ENCODE peak calls at places on chromosomes 3 and 15, in ten cellular contexts. One of them, this sample, is unnamed.

GRCh38 chr3:112979244-112979832 is 4.4 kb upstream of the CD200R1 start:
- DNase-seq in ACHN: peak
- DNase-seq in naive B cell: peak
- DNase-seq in NCI-H460: peak
- DNase-seq in mesothelial cell of epicardium: no peak
- DNase-seq in Peyer's patch: no peak
- DNase-seq in SHP77: peak
- DNase-seq in AG09309: peak
- DNase-seq in left lung: no peak
- DNase-seq in renal cortical epithelial cell: peak
- DNase-seq in this sample: peak

GRCh38 chr15:43749690-43750345 is 3.6 kb downstream of the PDIA3 start:
- DNase-seq in ACHN: no peak
- DNase-seq in naive B cell: peak
- DNase-seq in NCI-H460: no peak
- DNase-seq in mesothelial cell of epicardium: no peak
- DNase-seq in Peyer's patch: peak
- DNase-seq in SHP77: no peak
- DNase-seq in AG09309: no peak
- DNase-seq in left lung: no peak
- DNase-seq in renal cortical epithelial cell: no peak
- DNase-seq in this sample: no peak

GRCh38 chr3:168803536-168803935 is 707.8 kb upstream of the GOLIM4 start:
- DNase-seq in ACHN: no peak
- DNase-seq in naive B cell: no peak
- DNase-seq in NCI-H460: no peak
- DNase-seq in mesothelial cell of epicardium: no peak
- DNase-seq in Peyer's patch: no peak
- DNase-seq in SHP77: no peak
- DNase-seq in AG09309: no peak
- DNase-seq in left lung: no peak
- DNase-seq in renal cortical epithelial cell: no peak
- DNase-seq in this sample: no peak

GRCh38 chr3:75341324-75342067 is 322.6 kb upstream of the FRG2C start:
- DNase-seq in ACHN: no peak
- DNase-seq in naive B cell: no peak
- DNase-seq in NCI-H460: no peak
- DNase-seq in mesothelial cell of epicardium: no peak
- DNase-seq in Peyer's patch: no peak
- DNase-seq in SHP77: no peak
- DNase-seq in AG09309: no peak
- DNase-seq in left lung: no peak
- DNase-seq in renal cortical epithelial cell: no peak
- DNase-seq in this sample: no peak

GRCh38 chr3:73521936-73522335 is 102.8 kb downstream of the PDZRN3 start:
- DNase-seq in ACHN: no peak
- DNase-seq in naive B cell: no peak
- DNase-seq in NCI-H460: no peak
- DNase-seq in mesothelial cell of epicardium: no peak
- DNase-seq in Peyer's patch: peak
- DNase-seq in SHP77: no peak
- DNase-seq in AG09309: no peak
- DNase-seq in left lung: no peak
- DNase-seq in renal cortical epithelial cell: no peak
- DNase-seq in this sample: no peak

GRCh38 chr3:126019683-126020082 is 50.7 kb downstream of the ROPN1B start:
- DNase-seq in ACHN: no peak
- DNase-seq in naive B cell: no peak
- DNase-seq in NCI-H460: no peak
- DNase-seq in mesothelial cell of epicardium: no peak
- DNase-seq in Peyer's patch: no peak
- DNase-seq in SHP77: no peak
- DNase-seq in AG09309: no peak
- DNase-seq in left lung: no peak
- DNase-seq in renal cortical epithelial cell: no peak
- DNase-seq in this sample: no peak

GRCh38 chr3:42179110-42179725 is 86.8 kb downstream of the CCK start:
- DNase-seq in ACHN: peak
- DNase-seq in naive B cell: no peak
- DNase-seq in NCI-H460: peak
- DNase-seq in mesothelial cell of epicardium: peak
- DNase-seq in Peyer's patch: peak
- DNase-seq in SHP77: no peak
- DNase-seq in AG09309: peak
- DNase-seq in left lung: no peak
- DNase-seq in renal cortical epithelial cell: peak
- DNase-seq in this sample: peak

GRCh38 chr3:144105542-144105941 is 133.9 kb downstream of the DIPK2A start:
- DNase-seq in ACHN: peak
- DNase-seq in naive B cell: no peak
- DNase-seq in NCI-H460: no peak
- DNase-seq in mesothelial cell of epicardium: no peak
- DNase-seq in Peyer's patch: no peak
- DNase-seq in SHP77: no peak
- DNase-seq in AG09309: no peak
- DNase-seq in left lung: no peak
- DNase-seq in renal cortical epithelial cell: peak
- DNase-seq in this sample: no peak

GRCh38 chr15:92124669-92125068 is 269.0 kb upstream of the ST8SIA2 start:
- DNase-seq in ACHN: no peak
- DNase-seq in naive B cell: no peak
- DNase-seq in NCI-H460: no peak
- DNase-seq in mesothelial cell of epicardium: no peak
- DNase-seq in Peyer's patch: no peak
- DNase-seq in SHP77: no peak
- DNase-seq in AG09309: no peak
- DNase-seq in left lung: no peak
- DNase-seq in renal cortical epithelial cell: no peak
- DNase-seq in this sample: no peak

GRCh38 chr3:51378075-51378474 is 7.0 kb upstream of the MANF start:
- DNase-seq in ACHN: no peak
- DNase-seq in naive B cell: no peak
- DNase-seq in NCI-H460: no peak
- DNase-seq in mesothelial cell of epicardium: no peak
- DNase-seq in Peyer's patch: peak
- DNase-seq in SHP77: no peak
- DNase-seq in AG09309: no peak
- DNase-seq in left lung: no peak
- DNase-seq in renal cortical epithelial cell: no peak
- DNase-seq in this sample: no peak

GRCh38 chr3:183310936-183311335 is 57.9 kb downstream of the B3GNT5 start:
- DNase-seq in ACHN: no peak
- DNase-seq in naive B cell: no peak
- DNase-seq in NCI-H460: no peak
- DNase-seq in mesothelial cell of epicardium: no peak
- DNase-seq in Peyer's patch: no peak
- DNase-seq in SHP77: no peak
- DNase-seq in AG09309: no peak
- DNase-seq in left lung: no peak
- DNase-seq in renal cortical epithelial cell: no peak
- DNase-seq in this sample: no peak

GRCh38 chr3:36786921-36787890 is 22.9 kb upstream of the DCLK3 start:
- DNase-seq in ACHN: no peak
- DNase-seq in naive B cell: no peak
- DNase-seq in NCI-H460: no peak
- DNase-seq in mesothelial cell of epicardium: no peak
- DNase-seq in Peyer's patch: no peak
- DNase-seq in SHP77: no peak
- DNase-seq in AG09309: no peak
- DNase-seq in left lung: no peak
- DNase-seq in renal cortical epithelial cell: no peak
- DNase-seq in this sample: no peak

GRCh38 chr3:13039286-13039896 is 33.8 kb downstream of the IQSEC1 start:
- DNase-seq in ACHN: no peak
- DNase-seq in naive B cell: no peak
- DNase-seq in NCI-H460: no peak
- DNase-seq in mesothelial cell of epicardium: no peak
- DNase-seq in Peyer's patch: no peak
- DNase-seq in SHP77: no peak
- DNase-seq in AG09309: no peak
- DNase-seq in left lung: no peak
- DNase-seq in renal cortical epithelial cell: no peak
- DNase-seq in this sample: no peak

GRCh38 chr3:61847784-61848462 is 286.6 kb downstream of the PTPRG start:
- DNase-seq in ACHN: no peak
- DNase-seq in naive B cell: no peak
- DNase-seq in NCI-H460: no peak
- DNase-seq in mesothelial cell of epicardium: no peak
- DNase-seq in Peyer's patch: peak
- DNase-seq in SHP77: no peak
- DNase-seq in AG09309: no peak
- DNase-seq in left lung: peak
- DNase-seq in renal cortical epithelial cell: peak
- DNase-seq in this sample: no peak

GRCh38 chr3:100149130-100149529 is 34.8 kb upstream of the FILIP1L start:
- DNase-seq in ACHN: peak
- DNase-seq in naive B cell: no peak
- DNase-seq in NCI-H460: no peak
- DNase-seq in mesothelial cell of epicardium: no peak
- DNase-seq in Peyer's patch: no peak
- DNase-seq in SHP77: no peak
- DNase-seq in AG09309: no peak
- DNase-seq in left lung: no peak
- DNase-seq in renal cortical epithelial cell: no peak
- DNase-seq in this sample: no peak

GRCh38 chr3:133040696-133041523 is 2.7 kb downstream of the TMEM108 start:
- DNase-seq in ACHN: peak
- DNase-seq in naive B cell: no peak
- DNase-seq in NCI-H460: peak
- DNase-seq in mesothelial cell of epicardium: peak
- DNase-seq in Peyer's patch: peak
- DNase-seq in SHP77: peak
- DNase-seq in AG09309: peak
- DNase-seq in left lung: no peak
- DNase-seq in renal cortical epithelial cell: peak
- DNase-seq in this sample: peak

GRCh38 chr3:186964629-186965028 is 34.3 kb downstream of the ST6GAL1 start:
- DNase-seq in ACHN: no peak
- DNase-seq in naive B cell: no peak
- DNase-seq in NCI-H460: no peak
- DNase-seq in mesothelial cell of epicardium: no peak
- DNase-seq in Peyer's patch: no peak
- DNase-seq in SHP77: no peak
- DNase-seq in AG09309: no peak
- DNase-seq in left lung: no peak
- DNase-seq in renal cortical epithelial cell: no peak
- DNase-seq in this sample: no peak

GRCh38 chr3:85482193-85482450 is 523.3 kb downstream of the CADM2 start:
- DNase-seq in ACHN: no peak
- DNase-seq in naive B cell: no peak
- DNase-seq in NCI-H460: no peak
- DNase-seq in mesothelial cell of epicardium: no peak
- DNase-seq in Peyer's patch: no peak
- DNase-seq in SHP77: no peak
- DNase-seq in AG09309: no peak
- DNase-seq in left lung: no peak
- DNase-seq in renal cortical epithelial cell: no peak
- DNase-seq in this sample: no peak

GRCh38 chr3:133792171-133792763 is 13.3 kb upstream of the SRPRB start:
- DNase-seq in ACHN: peak
- DNase-seq in naive B cell: no peak
- DNase-seq in NCI-H460: no peak
- DNase-seq in mesothelial cell of epicardium: no peak
- DNase-seq in Peyer's patch: no peak
- DNase-seq in SHP77: no peak
- DNase-seq in AG09309: no peak
- DNase-seq in left lung: no peak
- DNase-seq in renal cortical epithelial cell: no peak
- DNase-seq in this sample: no peak

GRCh38 chr15:63791236-63791635 is 42.5 kb downstream of the HERC1 start:
- DNase-seq in ACHN: no peak
- DNase-seq in naive B cell: no peak
- DNase-seq in NCI-H460: no peak
- DNase-seq in mesothelial cell of epicardium: no peak
- DNase-seq in Peyer's patch: no peak
- DNase-seq in SHP77: no peak
- DNase-seq in AG09309: no peak
- DNase-seq in left lung: no peak
- DNase-seq in renal cortical epithelial cell: no peak
- DNase-seq in this sample: no peak

GRCh38 chr3:171778493-171778892 is 31.8 kb downstream of the PLD1 start:
- DNase-seq in ACHN: no peak
- DNase-seq in naive B cell: no peak
- DNase-seq in NCI-H460: no peak
- DNase-seq in mesothelial cell of epicardium: no peak
- DNase-seq in Peyer's patch: no peak
- DNase-seq in SHP77: no peak
- DNase-seq in AG09309: no peak
- DNase-seq in left lung: no peak
- DNase-seq in renal cortical epithelial cell: no peak
- DNase-seq in this sample: no peak

GRCh38 chr3:102400766-102401165 is 34.0 kb upstream of the ZPLD1 start:
- DNase-seq in ACHN: peak
- DNase-seq in naive B cell: no peak
- DNase-seq in NCI-H460: no peak
- DNase-seq in mesothelial cell of epicardium: no peak
- DNase-seq in Peyer's patch: no peak
- DNase-seq in SHP77: no peak
- DNase-seq in AG09309: no peak
- DNase-seq in left lung: no peak
- DNase-seq in renal cortical epithelial cell: peak
- DNase-seq in this sample: peak

GRCh38 chr15:34213690-34214089 is 3.8 kb upstream of the KATNBL1 start:
- DNase-seq in ACHN: no peak
- DNase-seq in naive B cell: no peak
- DNase-seq in NCI-H460: no peak
- DNase-seq in mesothelial cell of epicardium: no peak
- DNase-seq in Peyer's patch: no peak
- DNase-seq in SHP77: no peak
- DNase-seq in AG09309: no peak
- DNase-seq in left lung: no peak
- DNase-seq in renal cortical epithelial cell: no peak
- DNase-seq in this sample: no peak

GRCh38 chr15:71761649-71762048 is 48.7 kb upstream of the NR2E3 start:
- DNase-seq in ACHN: peak
- DNase-seq in naive B cell: no peak
- DNase-seq in NCI-H460: no peak
- DNase-seq in mesothelial cell of epicardium: no peak
- DNase-seq in Peyer's patch: peak
- DNase-seq in SHP77: no peak
- DNase-seq in AG09309: peak
- DNase-seq in left lung: no peak
- DNase-seq in renal cortical epithelial cell: peak
- DNase-seq in this sample: peak

GRCh38 chr3:9750556-9751411 is 1.0 kb downstream of the OGG1 start:
- DNase-seq in ACHN: peak
- DNase-seq in naive B cell: no peak
- DNase-seq in NCI-H460: no peak
- DNase-seq in mesothelial cell of epicardium: no peak
- DNase-seq in Peyer's patch: peak
- DNase-seq in SHP77: peak
- DNase-seq in AG09309: no peak
- DNase-seq in left lung: no peak
- DNase-seq in renal cortical epithelial cell: peak
- DNase-seq in this sample: no peak

GRCh38 chr3:94162700-94163099 is 99.8 kb downstream of the NSUN3 start:
- DNase-seq in ACHN: peak
- DNase-seq in naive B cell: no peak
- DNase-seq in NCI-H460: peak
- DNase-seq in mesothelial cell of epicardium: no peak
- DNase-seq in Peyer's patch: no peak
- DNase-seq in SHP77: no peak
- DNase-seq in AG09309: no peak
- DNase-seq in left lung: no peak
- DNase-seq in renal cortical epithelial cell: peak
- DNase-seq in this sample: peak

GRCh38 chr15:70701891-70702568 is 61.3 kb downstream of the UACA start:
- DNase-seq in ACHN: peak
- DNase-seq in naive B cell: no peak
- DNase-seq in NCI-H460: peak
- DNase-seq in mesothelial cell of epicardium: no peak
- DNase-seq in Peyer's patch: no peak
- DNase-seq in SHP77: no peak
- DNase-seq in AG09309: no peak
- DNase-seq in left lung: no peak
- DNase-seq in renal cortical epithelial cell: peak
- DNase-seq in this sample: no peak

GRCh38 chr15:69609176-69609575 is 156.6 kb downstream of the RPLP1 start:
- DNase-seq in ACHN: no peak
- DNase-seq in naive B cell: no peak
- DNase-seq in NCI-H460: no peak
- DNase-seq in mesothelial cell of epicardium: no peak
- DNase-seq in Peyer's patch: peak
- DNase-seq in SHP77: no peak
- DNase-seq in AG09309: peak
- DNase-seq in left lung: no peak
- DNase-seq in renal cortical epithelial cell: peak
- DNase-seq in this sample: no peak

This sample was measured in HFF-Myc.